ENCODE peak calls at places on chromosomes 12 and 14, in eight cellular contexts. G, O, R, N, C, M, L and X are unnamed samples.

GRCh38 chr14:71636820-71637471 is 295.3 kb upstream of the RGS6 start:
- DNase-seq in O (no peak), M (no peak), C (no peak), R (no peak), N (no peak), L (no peak), G (no peak), X (no peak)

GRCh38 chr12:116495260-116495659 is 63.9 kb upstream of the MAP1LC3B2 start:
- DNase-seq in N (no peak), M (no peak), L (no peak), O (no peak), C (no peak), G (peak), R (no peak), X (no peak)

GRCh38 chr14:74290415-74290814 is 12.3 kb downstream of the ABCD4 start:
- DNase-seq in M (peak), L (no peak), C (no peak), O (no peak), R (no peak), G (no peak), N (no peak), X (peak)

GRCh38 chr14:101078105-101078891 is 174.8 kb upstream of the RTL1 start:
- DNase-seq in L (no peak), R (no peak), G (no peak), M (no peak), N (no peak), C (no peak), O (peak), X (no peak)

GRCh38 chr12:22532317-22532716 is 12.0 kb downstream of the C2CD5 start:
- DNase-seq in L (no peak), C (no peak), O (no peak), N (no peak), R (no peak), G (no peak), M (no peak), X (no peak)

GRCh38 chr14:85487215-85487614 is 42.7 kb upstream of the FLRT2 start:
- DNase-seq in M (no peak), G (peak), L (peak), O (no peak), R (no peak), C (no peak), N (no peak), X (no peak)

GRCh38 chr12:41476499-41476898 is 288.4 kb downstream of the PDZRN4 start:
- DNase-seq in O (no peak), N (no peak), C (no peak), G (no peak), M (no peak), L (no peak), R (no peak), X (no peak)

GRCh38 chr14:67526676-67527459 is 6.2 kb upstream of the PLEKHH1 start:
- DNase-seq in C (peak), N (no peak), G (peak), M (peak), O (no peak), L (no peak), R (no peak), X (peak)

GRCh38 chr14:64324461-64325255 is 30.5 kb upstream of the ESR2 start:
- DNase-seq in G (peak), L (peak), N (no peak), O (no peak), R (no peak), M (peak), C (no peak), X (peak)

GRCh38 chr12:52684431-52684830 is 4.2 kb upstream of the KRT1 start:
- DNase-seq in N (no peak), G (no peak), O (no peak), M (no peak), C (no peak), R (no peak), L (no peak), X (no peak)

GRCh38 chr12:45227668-45228067 is 11.8 kb downstream of the ANO6 start:
- DNase-seq in R (no peak), C (no peak), M (no peak), L (no peak), N (no peak), G (no peak), O (no peak), X (no peak)

GRCh38 chr12:70733385-70733784 is 96.2 kb upstream of the PTPRB start:
- DNase-seq in C (no peak), L (peak), R (no peak), M (peak), O (no peak), N (no peak), G (peak), X (peak)

GRCh38 chr14:102474934-102475333 is 34.6 kb downstream of the ANKRD9 start:
- DNase-seq in O (peak), L (no peak), N (peak), M (no peak), R (no peak), C (no peak), G (peak), X (peak)

GRCh38 chr12:82527165-82527780 is 159.4 kb upstream of the TMTC2 start:
- DNase-seq in R (no peak), N (no peak), O (no peak), L (peak), C (peak), M (peak), G (peak), X (peak)

GRCh38 chr12:42094277-42094676 is 50.4 kb downstream of the GXYLT1 start:
- DNase-seq in L (no peak), M (peak), N (no peak), G (peak), O (no peak), C (no peak), R (no peak), X (peak)

GRCh38 chr14:55382483-55382882 is 29.1 kb downstream of the ATG14 start:
- DNase-seq in L (no peak), G (no peak), O (no peak), M (no peak), C (no peak), R (no peak), N (no peak), X (no peak)

GRCh38 chr14:72665259-72665658 is 228.6 kb downstream of the DPF3 start:
- DNase-seq in O (no peak), G (peak), C (peak), M (peak), L (peak), N (no peak), R (no peak), X (peak)

GRCh38 chr12:124684971-124685688 is 117.7 kb upstream of the NCOR2 start:
- DNase-seq in C (no peak), O (peak), L (no peak), N (no peak), G (peak), M (peak), R (no peak), X (peak)

GRCh38 chr14:30996892-30997659 is 28.4 kb upstream of the AP4S1 start:
- DNase-seq in G (no peak), M (no peak), L (no peak), C (no peak), N (no peak), O (no peak), R (no peak), X (no peak)

GRCh38 chr14:30998100-30998706 is 27.2 kb upstream of the AP4S1 start:
- DNase-seq in M (peak), N (no peak), L (no peak), G (no peak), O (no peak), C (no peak), R (no peak), X (no peak)

GRCh38 chr14:30993071-30993470 is 32.4 kb upstream of the AP4S1 start:
- DNase-seq in O (no peak), R (no peak), G (no peak), M (no peak), N (no peak), C (no peak), L (no peak), X (no peak)

GRCh38 chr14:30995674-30996073 is 29.8 kb upstream of the AP4S1 start:
- DNase-seq in G (no peak), M (no peak), O (no peak), L (no peak), R (no peak), C (no peak), N (no peak), X (no peak)

GRCh38 chr14:30994681-30995620 is 30.5 kb upstream of the AP4S1 start:
- DNase-seq in C (no peak), N (no peak), M (peak), O (no peak), L (peak), G (peak), R (no peak), X (peak)
- H3K4me3 ChIP-seq in C (no peak), N (no peak), M (no peak), O (no peak), L (no peak), G (no peak), R (no peak), X (no peak)

DNA sequence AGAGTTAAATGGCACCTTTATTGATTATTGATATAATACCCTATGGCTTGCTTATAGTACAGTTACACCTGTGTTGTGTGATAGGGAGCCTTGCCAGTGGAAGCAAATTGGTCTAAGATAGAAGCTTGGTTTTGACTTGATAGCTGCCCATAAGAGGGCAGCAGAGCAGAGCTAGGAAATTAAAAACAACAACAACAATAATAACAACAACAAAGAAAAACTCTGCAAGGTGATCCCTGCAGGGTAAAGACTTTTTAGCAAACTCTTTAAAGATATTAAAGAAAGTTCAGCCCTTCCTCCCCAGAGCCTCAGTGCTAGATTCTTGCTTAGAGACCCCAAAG is 18.0 kb upstream of the RNASE10 start:
- DNase-seq in R (no peak), M (no peak), L (no peak), O (no peak), N (no peak), G (no peak), C (no peak), X (no peak)
- TF ChIP-seq CTCF in R (no peak), M (peak), L (no peak), O (no peak), N (peak), G (no peak), C (peak), X (no peak)

DNA sequence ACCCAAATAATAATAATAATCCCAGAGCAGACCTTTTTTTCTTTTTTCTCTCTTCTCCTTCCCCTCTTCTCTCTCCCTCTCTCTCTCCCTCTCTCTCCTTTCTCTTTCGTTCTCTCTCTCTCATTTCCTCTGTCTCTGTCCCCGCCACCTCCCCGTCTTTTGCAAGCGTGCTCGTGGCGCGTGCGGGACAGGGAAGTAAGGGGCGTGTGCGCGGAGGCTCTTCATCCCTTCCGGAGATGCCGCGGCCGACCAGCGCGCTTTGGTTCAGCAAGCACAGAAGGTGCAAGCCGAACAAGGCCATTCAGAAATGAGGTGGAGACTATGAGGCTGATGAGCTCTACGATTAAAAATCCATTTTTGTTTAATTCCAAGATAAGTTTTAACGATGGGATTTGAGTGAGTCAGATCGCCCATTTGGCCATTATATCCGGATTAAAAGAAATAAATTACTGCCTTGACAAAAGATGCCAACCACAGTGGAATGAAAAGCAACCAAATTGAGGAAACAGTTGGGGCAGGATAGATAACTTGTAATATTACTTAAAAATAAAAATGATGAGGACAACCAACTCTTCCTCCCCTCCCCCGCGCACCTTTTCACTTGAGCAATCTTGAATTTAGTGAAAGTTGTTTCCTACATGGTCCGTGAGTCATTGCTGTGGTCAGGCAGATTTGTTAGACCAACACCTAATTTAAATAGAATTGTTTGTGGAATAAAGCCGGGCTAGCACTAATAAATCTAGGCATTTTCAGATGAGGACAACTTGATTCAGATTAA is 1.2 kb upstream of the AMIGO2 start:
- DNase-seq in R (peak), N (peak), L (no peak), C (peak), O (peak), G (peak), M (peak), X (peak)
- H3K4me3 ChIP-seq in R (peak), N (peak), L (peak), C (peak), O (peak), G (peak), M (peak), X (peak)

GRCh38 chr12:66775941-66776340 is 97.1 kb upstream of the GRIP1 start:
- DNase-seq in G (no peak), R (no peak), L (no peak), O (no peak), M (peak), C (no peak), N (no peak), X (no peak)
- TF ChIP-seq CTCF in G (no peak), R (no peak), L (no peak), O (no peak), M (no peak), C (no peak), N (no peak), X (no peak)

GRCh38 chr12:109461846-109462766 is 15.0 kb downstream of the KCTD10 start:
- DNase-seq in N (peak), R (peak), M (peak), G (peak), L (peak), O (peak), C (no peak), X (peak)

GRCh38 chr12:109464642-109465351 is 12.3 kb downstream of the KCTD10 start:
- DNase-seq in M (no peak), R (no peak), N (no peak), L (no peak), G (peak), C (no peak), O (no peak), X (peak)

GRCh38 chr12:109463776-109464175 is 13.3 kb downstream of the KCTD10 start:
- DNase-seq in O (no peak), L (no peak), G (peak), N (no peak), C (no peak), R (no peak), M (no peak), X (peak)

GRCh38 chr12:109461049-109461845 is 15.9 kb downstream of the KCTD10 start:
- DNase-seq in M (no peak), C (no peak), N (no peak), G (peak), L (no peak), O (no peak), R (no peak), X (peak)

GRCh38 chr12:109462868-109463692 is 14.0 kb downstream of the KCTD10 start:
- DNase-seq in O (peak), M (peak), N (no peak), L (peak), G (peak), R (peak), C (no peak), X (peak)
- H3K4me3 ChIP-seq in O (peak), M (no peak), N (no peak), L (no peak), G (peak), R (no peak), C (no peak), X (peak)